ENCODE peak calls at places on chromosomes 2 and 18, in six cellular contexts. U is GM12892, M is HepG2, Q is K562, V is GM12878, Y is H1. N is an unnamed sample.

GRCh38 chr18:38305941-38306340 is 740.3 kb upstream of the CELF4 start:
- DNase-seq in Y (no peak), U (no peak), Q (no peak), V (no peak), M (no peak), N (no peak)

GRCh38 chr2:181697571-181697970 is 17.3 kb upstream of the NEUROD1 start:
- DNase-seq in V (no peak), U (no peak), Y (no peak), M (no peak), Q (no peak), N (no peak)

GRCh38 chr2:224242543-224242942 is 159.4 kb downstream of the FAM124B start:
- DNase-seq in Y (no peak), M (no peak), U (no peak), V (no peak), Q (no peak), N (no peak)

GRCh38 chr18:61605376-61606067 is 272.3 kb downstream of the CDH20 start:
- DNase-seq in Y (no peak), V (no peak), M (no peak), Q (no peak), U (no peak), N (no peak)

GRCh38 chr18:53426656-53427055 is 797.8 kb downstream of the MBD2 start:
- DNase-seq in M (no peak), Q (no peak), U (no peak), Y (no peak), V (no peak), N (no peak)

GRCh38 chr2:72144746-72145657 is 2.7 kb downstream of the CYP26B1 start:
- DNase-seq in Y (peak), M (peak), U (no peak), Q (no peak), V (no peak), N (no peak)

GRCh38 chr2:96642564-96643350 is at the start of gene FER1L5:
- DNase-seq in V (no peak), Q (no peak), Y (peak), U (no peak), M (no peak), N (no peak)

GRCh38 chr2:37816686-37817085 is 108.4 kb upstream of the RMDN2 start:
- DNase-seq in Q (no peak), M (no peak), U (no peak), V (no peak), Y (no peak), N (no peak)

GRCh38 chr2:2647156-2647555 is 316.1 kb upstream of the MYT1L start:
- DNase-seq in M (no peak), Y (no peak), V (no peak), U (no peak), Q (no peak), N (no peak)

GRCh38 chr18:31657823-31658669 is 26.3 kb downstream of the B4GALT6 start:
- DNase-seq in Q (no peak), Y (no peak), V (peak), U (no peak), M (no peak), N (no peak)

GRCh38 chr18:77765468-77765867 is 515.8 kb downstream of the GALR1 start:
- DNase-seq in U (no peak), Q (peak), V (no peak), Y (peak), M (peak), N (no peak)

GRCh38 chr18:37332764-37333420 is 232.7 kb downstream of the CELF4 start:
- DNase-seq in Y (no peak), Q (no peak), U (no peak), V (no peak), M (no peak), N (no peak)

GRCh38 chr2:20094142-20094792 is 42.8 kb upstream of the LAPTM4A start:
- DNase-seq in Q (no peak), Y (no peak), V (no peak), M (no peak), U (no peak), N (no peak)

GRCh38 chr2:172092716-172093415 is 7.6 kb downstream of the DLX1 start:
- DNase-seq in U (no peak), Q (no peak), M (no peak), V (no peak), Y (peak), N (no peak)

GRCh38 chr2:176856645-176857044 is 355.9 kb upstream of the HNRNPA3 start:
- DNase-seq in Q (no peak), U (no peak), Y (no peak), V (no peak), M (no peak), N (no peak)

GRCh38 chr2:133421516-133422324 is 146.5 kb downstream of the NCKAP5 start:
- DNase-seq in Y (no peak), Q (no peak), U (no peak), M (peak), V (peak), N (no peak)

GRCh38 chr2:157056200-157056676 is 201.3 kb upstream of the GALNT5 start:
- DNase-seq in U (no peak), Y (no peak), V (no peak), M (peak), Q (no peak), N (no peak)

GRCh38 chr18:51195602-51196115 is 1.8 kb downstream of the MEX3C start:
- DNase-seq in M (peak), Q (peak), U (no peak), V (no peak), Y (peak), N (no peak)

GRCh38 chr18:7921938-7922587 is 354.9 kb downstream of the PTPRM start:
- DNase-seq in U (no peak), M (peak), Y (no peak), V (no peak), Q (no peak), N (no peak)

GRCh38 chr2:96330407-96330806 is 5.2 kb upstream of the NCAPH start:
- DNase-seq in Q (no peak), U (no peak), M (no peak), V (no peak), Y (no peak), N (no peak)

GRCh38 chr2:30402441-30403182 is 44.4 kb upstream of the LCLAT1 start:
- DNase-seq in U (no peak), M (no peak), Q (no peak), Y (no peak), V (no peak), N (no peak)

GRCh38 chr2:73374243-73374642 is 11.4 kb upstream of the ALMS1 start:
- DNase-seq in V (no peak), U (no peak), Q (no peak), Y (no peak), M (no peak), N (no peak)

GRCh38 chr2:64380853-64381527 is 73.0 kb upstream of the LGALSL start:
- DNase-seq in U (no peak), Q (no peak), V (no peak), M (no peak), Y (no peak), N (no peak)

GRCh38 chr2:20027715-20028434 is 15.4 kb upstream of the MATN3 start:
- DNase-seq in M (no peak), V (no peak), Q (no peak), Y (no peak), U (no peak), N (no peak)

GRCh38 chr2:145066795-145067194 is 546.9 kb upstream of the ZEB2 start:
- DNase-seq in Y (no peak), M (no peak), V (no peak), Q (no peak), U (no peak), N (no peak)

GRCh38 chr2:58594762-58595161 is 353.6 kb upstream of the FANCL start:
- DNase-seq in Y (no peak), M (no peak), Q (no peak), U (no peak), V (no peak), N (no peak)

GRCh38 chr2:54685263-54685775 is 38.1 kb upstream of the EML6 start:
- DNase-seq in U (no peak), Q (no peak), V (no peak), Y (no peak), M (no peak), N (no peak)

GRCh38 chr2:230865766-230866703 is 1.3 kb downstream of the ITM2C start:
- DNase-seq in V (no peak), U (no peak), Q (no peak), M (no peak), Y (peak), N (no peak)

GRCh38 chr2:54845514-54845913 is 122.1 kb downstream of the EML6 start:
- DNase-seq in U (no peak), V (peak), Y (no peak), Q (no peak), M (no peak), N (no peak)

GRCh38 chr18:48672671-48673340 is 134.0 kb downstream of the CTIF start:
- DNase-seq in U (no peak), Q (no peak), Y (no peak), V (no peak), M (no peak), N (no peak)

GRCh38 chr2:141329949-141330348 is 800.9 kb downstream of the LRP1B start:
- DNase-seq in U (no peak), M (no peak), Y (no peak), V (no peak), Q (no peak), N (no peak)

GRCh38 chr2:193076995-193077394 is 882.3 kb upstream of the TMEFF2 start:
- DNase-seq in Q (no peak), Y (no peak), V (no peak), U (no peak), M (no peak), N (no peak)

DNA sequence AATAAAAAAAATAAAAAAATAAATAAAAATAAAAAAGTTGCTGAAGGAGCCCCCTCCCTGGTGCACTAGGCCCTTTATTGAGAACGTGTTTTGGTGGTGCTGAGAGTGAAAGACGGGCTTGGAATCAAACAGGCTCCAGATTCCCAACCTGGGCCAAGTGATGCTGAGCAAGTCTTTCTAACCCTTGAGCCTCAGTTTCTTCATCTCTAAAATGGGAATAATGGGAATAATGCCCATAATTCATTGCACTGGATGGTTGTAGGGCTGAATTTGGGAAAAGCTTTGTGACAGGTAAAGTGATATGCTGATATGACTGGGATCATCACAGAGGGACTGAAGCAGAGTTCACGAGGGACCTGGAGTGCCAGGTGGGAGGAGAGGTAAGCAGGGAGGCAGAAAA is 241.5 kb downstream of the LOXHD1 start:
- DNase-seq in M (no peak), U (no peak), Q (no peak), V (no peak), Y (no peak), N (no peak)
- TF ChIP-seq POLR2A in M (no peak), U (no peak), Q (no peak), V (no peak), Y (no peak), N (no peak)

DNA sequence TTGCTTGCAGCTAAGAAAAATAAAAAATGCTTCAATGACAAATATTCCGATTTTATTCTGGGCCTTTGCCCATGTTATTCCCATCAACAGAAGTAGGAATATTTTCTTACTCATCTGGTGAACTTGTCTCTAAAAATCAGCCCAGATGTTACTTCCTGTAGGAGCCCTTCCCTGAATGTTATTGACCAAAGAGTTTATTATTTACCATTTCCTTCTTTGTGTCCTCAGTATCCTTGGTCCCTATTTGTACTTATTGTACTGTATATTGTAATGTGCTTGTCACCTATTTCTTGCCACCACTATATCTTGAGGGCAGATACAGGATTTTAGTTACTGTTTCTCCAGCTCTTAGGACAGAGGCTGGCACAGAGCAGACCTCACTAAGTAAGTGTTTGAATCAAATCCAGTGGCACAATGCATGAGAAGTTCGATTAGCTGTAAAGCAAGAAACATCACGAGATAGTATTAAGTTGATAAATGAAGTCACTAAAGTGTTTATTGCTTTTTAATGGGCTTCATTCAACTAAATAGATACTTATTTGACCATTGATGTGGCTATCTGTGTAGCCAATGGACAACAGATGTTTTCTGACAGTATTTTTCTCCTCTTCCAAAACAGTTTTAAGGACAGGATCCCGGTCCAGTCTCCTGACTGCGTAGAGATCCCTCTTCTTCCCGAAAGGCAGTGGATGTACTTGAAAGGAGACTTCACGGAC is 109.1 kb downstream of the DDX1 start:
- DNase-seq in U (no peak), Y (no peak), Q (no peak), V (no peak), M (no peak), N (no peak)
- TF ChIP-seq TAF1 in U (no peak), Y (no peak), Q (no peak), V (no peak), M (no peak), N (no peak)

DNA sequence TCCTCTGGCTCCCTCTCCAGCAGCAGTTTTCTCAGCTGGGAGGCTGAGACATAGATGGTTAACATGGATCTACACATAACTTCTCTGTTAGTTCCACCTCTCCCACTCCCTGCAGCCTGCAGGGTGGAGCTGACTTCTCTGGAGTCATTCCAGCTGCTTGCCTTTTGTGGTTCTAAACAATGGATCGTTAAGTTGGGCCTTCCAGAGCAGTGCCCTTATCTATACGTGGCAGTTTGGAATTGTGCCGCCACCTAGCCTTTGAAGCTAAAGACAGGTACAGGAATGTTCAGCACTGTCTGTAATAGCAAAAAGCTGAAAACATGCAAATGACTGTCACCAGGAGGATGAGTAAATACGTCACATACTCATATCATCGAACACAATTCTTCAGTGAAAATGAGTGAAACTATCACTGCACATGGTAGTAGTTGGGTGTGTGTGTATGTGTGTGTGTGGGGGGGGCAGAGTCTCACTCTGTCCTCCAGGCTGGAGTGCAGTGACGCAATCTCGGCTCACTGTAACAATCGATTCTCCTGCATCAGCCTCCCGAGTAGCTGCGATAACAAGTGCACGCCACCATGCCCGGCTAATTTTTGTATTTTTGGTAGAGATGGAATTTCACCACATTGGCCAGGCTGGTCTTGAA is 50.3 kb downstream of the SH2D6 start:
- DNase-seq in U (no peak), Y (no peak), M (peak), Q (peak), V (no peak), N (no peak)
- TF ChIP-seq POLR2A in U (no peak), Y (no peak), M (no peak), Q (no peak), V (no peak), N (no peak)

GRCh38 chr2:117128471-117128870 is 686.0 kb upstream of the DDX18 start:
- DNase-seq in Q (no peak), Y (no peak), V (no peak), M (peak), U (no peak), N (no peak)
- TF ChIP-seq TAF1 in Q (no peak), Y (no peak), V (no peak), M (no peak), U (no peak), N (no peak)

GRCh38 chr18:3214855-3215637 is 4.7 kb downstream of the MYOM1 start:
- DNase-seq in M (no peak), V (no peak), U (no peak), Y (no peak), Q (no peak), N (no peak)

GRCh38 chr18:3218817-3219216 is 951 bp downstream of the MYOM1 start:
- DNase-seq in Q (no peak), V (no peak), Y (no peak), U (no peak), M (no peak), N (no peak)

GRCh38 chr18:3216987-3217386 is 2.8 kb downstream of the MYOM1 start:
- DNase-seq in M (no peak), U (no peak), V (no peak), Y (no peak), Q (no peak), N (no peak)

GRCh38 chr18:3219621-3220335 is at the start of gene MYOM1:
- DNase-seq in M (no peak), V (no peak), Y (no peak), U (no peak), Q (no peak), N (no peak)

GRCh38 chr18:3217930-3218647 is 1.7 kb downstream of the MYOM1 start:
- DNase-seq in U (no peak), V (no peak), Y (no peak), M (peak), Q (peak), N (no peak)
- TF ChIP-seq POLR2A in U (no peak), V (no peak), Y (no peak), M (no peak), Q (no peak), N (no peak)

GRCh38 chr2:169819106-169819505 is 5.6 kb downstream of the METTL5 start:
- DNase-seq in M (no peak), V (no peak), Y (no peak), U (no peak), Q (no peak), N (no peak)

GRCh38 chr2:169823996-169824372 is 721 bp downstream of the METTL5 start:
- DNase-seq in Y (no peak), Q (no peak), M (no peak), U (no peak), V (no peak), N (no peak)

GRCh38 chr2:169824373-169825333 is at the start of gene METTL5:
- DNase-seq in Y (peak), U (peak), Q (peak), V (peak), M (peak), N (peak)

GRCh38 chr2:169822785-169823392 is 1.8 kb downstream of the METTL5 start:
- DNase-seq in U (no peak), V (no peak), Y (no peak), M (no peak), Q (no peak), N (no peak)

GRCh38 chr2:169822036-169822435 is 2.7 kb downstream of the METTL5 start:
- DNase-seq in Q (no peak), U (no peak), M (no peak), V (no peak), Y (no peak), N (no peak)
- TF ChIP-seq TAF1 in Q (no peak), U (no peak), M (no peak), V (no peak), Y (no peak), N (no peak)

DNA sequence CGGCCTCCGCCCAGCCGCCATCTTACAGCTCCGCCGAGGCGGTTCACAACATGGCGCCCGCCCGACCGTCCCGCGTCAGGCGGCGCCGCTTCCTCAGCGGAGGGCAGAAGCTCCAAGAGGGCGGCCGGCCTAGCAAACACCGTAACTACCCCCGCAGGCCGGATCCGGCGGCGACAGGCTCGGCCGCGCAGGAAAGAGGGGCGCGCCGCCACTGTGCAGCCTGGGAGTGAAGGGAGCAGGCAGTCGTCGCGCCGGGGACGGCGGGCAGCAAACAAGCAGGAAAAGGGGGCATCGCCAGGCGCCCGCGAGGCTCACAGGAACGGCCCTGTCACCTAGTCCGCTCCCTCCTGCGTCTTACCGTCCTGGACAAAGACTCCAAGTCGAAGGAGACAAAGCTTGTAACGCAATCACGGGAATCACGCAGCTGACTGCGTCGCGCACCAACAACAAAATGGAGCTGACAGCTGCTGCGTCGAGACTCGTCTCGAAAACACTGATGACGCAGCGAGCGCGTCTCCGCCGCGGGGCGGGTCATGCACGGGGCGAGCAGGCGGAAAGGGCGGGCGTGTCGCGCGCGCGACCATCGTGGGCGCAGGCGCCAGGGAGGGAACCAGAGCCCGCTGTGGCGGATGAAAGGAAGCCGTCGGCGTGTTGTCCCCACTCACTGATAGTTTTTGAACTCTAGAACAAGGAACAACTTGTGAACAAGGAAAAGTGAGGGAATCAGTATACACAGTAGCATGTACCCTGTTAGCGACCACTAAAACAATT is at the start of gene CLK1:
- DNase-seq in M (peak), V (peak), Q (peak), Y (peak), U (peak), N (peak)
- TF ChIP-seq POLR2A in M (peak), V (peak), Q (peak), Y (peak), U (peak), N (peak)

DNA sequence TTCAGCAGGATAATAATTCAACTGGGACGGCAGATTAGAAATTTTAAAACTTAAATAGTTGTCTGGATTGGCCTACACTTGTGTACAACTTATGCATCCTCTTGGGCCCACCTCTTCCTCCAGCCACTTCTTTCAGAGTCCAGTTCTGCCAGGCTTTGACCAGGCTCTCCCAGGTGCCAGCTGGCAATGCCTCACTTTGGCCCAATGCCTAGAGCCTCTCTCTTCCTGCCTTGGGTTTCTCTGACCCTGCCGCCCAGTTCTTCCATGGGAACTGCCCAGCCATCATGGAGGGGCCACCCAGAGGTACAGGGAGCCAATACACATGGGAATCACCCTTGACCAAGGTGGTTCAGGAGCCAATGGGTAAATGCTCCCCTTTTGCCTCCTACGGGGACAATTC is 135.5 kb downstream of the IRS1 start:
- DNase-seq in Q (no peak), U (no peak), M (no peak), V (no peak), Y (no peak), N (no peak)
- TF ChIP-seq TAF1 in Q (no peak), U (no peak), M (no peak), V (no peak), Y (no peak), N (no peak)

N was measured in GM12891.